ENCODE peak calls at places on chromosomes 4 and X, in five cellular contexts. One of them, this sample, is unnamed. For H3K27me3 and H3K36me3, the result is how much of the 10 kb centered on the place peaks cover.

GRCh38 chrX:153065389-153065788 is 6.9 kb upstream of the PNMA6A start:
- DNase-seq in PC-9: no peak
- DNase-seq in BE2C: no peak
- DNase-seq in BJ: no peak
- DNase-seq in astrocyte: no peak
- DNase-seq in this sample: no peak

GRCh38 chr4:10075158-10075863 is 41.3 kb downstream of the WDR1 start:
- DNase-seq in PC-9: no peak
- DNase-seq in BE2C: no peak
- DNase-seq in BJ: no peak
- DNase-seq in astrocyte: no peak
- DNase-seq in this sample: no peak

GRCh38 chr4:38028556-38028955 is 68.4 kb downstream of the PTTG2 start:
- DNase-seq in PC-9: no peak
- DNase-seq in BE2C: no peak
- DNase-seq in BJ: no peak
- DNase-seq in astrocyte: no peak
- DNase-seq in this sample: no peak

GRCh38 chr4:41957634-41958033 is 22.4 kb downstream of the TMEM33 start:
- DNase-seq in PC-9: no peak
- DNase-seq in BE2C: no peak
- DNase-seq in BJ: no peak
- DNase-seq in astrocyte: no peak
- DNase-seq in this sample: no peak

GRCh38 chr4:152634110-152634760 is 45.6 kb downstream of the TMEM154 start:
- DNase-seq in PC-9: no peak
- DNase-seq in BE2C: no peak
- DNase-seq in BJ: no peak
- DNase-seq in astrocyte: no peak
- DNase-seq in this sample: no peak

GRCh38 chr4:165439344-165439743 is 60.5 kb downstream of the CPE start:
- DNase-seq in PC-9: no peak
- DNase-seq in BE2C: no peak
- DNase-seq in BJ: no peak
- DNase-seq in astrocyte: no peak
- DNase-seq in this sample: no peak

GRCh38 chr4:76943790-76944189 is 5.8 kb upstream of the SEPTIN11 start:
- DNase-seq in PC-9: no peak
- DNase-seq in BE2C: no peak
- DNase-seq in BJ: no peak
- DNase-seq in astrocyte: peak
- DNase-seq in this sample: no peak

GRCh38 chrX:123173833-123174232 is 10.2 kb upstream of the GRIA3 start:
- DNase-seq in PC-9: no peak
- DNase-seq in BE2C: no peak
- DNase-seq in BJ: no peak
- DNase-seq in astrocyte: no peak
- DNase-seq in this sample: no peak

GRCh38 chr4:15506464-15506863 is 36.8 kb downstream of the CC2D2A start:
- DNase-seq in PC-9: no peak
- DNase-seq in BE2C: no peak
- DNase-seq in BJ: peak
- DNase-seq in astrocyte: peak
- DNase-seq in this sample: no peak

GRCh38 chr4:126264839-126265238 is 950.1 kb downstream of the FAT4 start:
- DNase-seq in PC-9: no peak
- DNase-seq in BE2C: no peak
- DNase-seq in BJ: no peak
- DNase-seq in astrocyte: peak
- DNase-seq in this sample: no peak

GRCh38 chr4:19689511-19689910 is 562.2 kb upstream of the SLIT2 start:
- DNase-seq in PC-9: no peak
- DNase-seq in BE2C: no peak
- DNase-seq in BJ: peak
- DNase-seq in astrocyte: peak
- DNase-seq in this sample: no peak

GRCh38 chrX:153684447-153685178 is 3.1 kb upstream of the SLC6A8 start:
- DNase-seq in PC-9: no peak
- DNase-seq in BE2C: no peak
- DNase-seq in BJ: no peak
- DNase-seq in astrocyte: no peak
- DNase-seq in this sample: no peak

GRCh38 chr4:10074767-10075105 is 41.9 kb downstream of the WDR1 start:
- DNase-seq in PC-9: no peak
- DNase-seq in BE2C: peak
- DNase-seq in BJ: no peak
- DNase-seq in astrocyte: peak
- DNase-seq in this sample: no peak

GRCh38 chr4:180057891-180058643 is 2185.1 kb upstream of the TENM3 start:
- DNase-seq in PC-9: peak
- DNase-seq in BE2C: peak
- DNase-seq in BJ: no peak
- DNase-seq in astrocyte: peak
- DNase-seq in this sample: peak

GRCh38 chrX:64097891-64098290 is 107.6 kb downstream of the AMER1 start:
- DNase-seq in PC-9: no peak
- DNase-seq in BE2C: no peak
- DNase-seq in BJ: no peak
- DNase-seq in astrocyte: no peak
- DNase-seq in this sample: no peak

GRCh38 chrX:148146121-148146520 is 165.0 kb downstream of the FMR1NB start:
- DNase-seq in PC-9: no peak
- DNase-seq in BE2C: no peak
- DNase-seq in BJ: no peak
- DNase-seq in astrocyte: no peak
- DNase-seq in this sample: no peak

GRCh38 chrX:22097295-22097694 is 65.2 kb downstream of the PHEX start:
- DNase-seq in PC-9: peak
- DNase-seq in BE2C: no peak
- DNase-seq in BJ: no peak
- DNase-seq in astrocyte: peak
- DNase-seq in this sample: no peak

GRCh38 chr4:78749972-78750727 is 26.0 kb upstream of the BMP2K start:
- DNase-seq in PC-9: no peak
- DNase-seq in BE2C: no peak
- DNase-seq in BJ: no peak
- DNase-seq in astrocyte: no peak
- DNase-seq in this sample: peak

GRCh38 chr4:104732766-104733165 is 238.1 kb upstream of the CXXC4 start:
- DNase-seq in PC-9: no peak
- DNase-seq in BE2C: no peak
- DNase-seq in BJ: no peak
- DNase-seq in astrocyte: no peak
- DNase-seq in this sample: no peak

GRCh38 chr4:8038702-8039251 is 99.1 kb upstream of the AFAP1 start:
- DNase-seq in PC-9: no peak
- DNase-seq in BE2C: no peak
- DNase-seq in BJ: no peak
- DNase-seq in astrocyte: no peak
- DNase-seq in this sample: no peak

GRCh38 chrX:21948897-21949578 is 8.5 kb downstream of the SMS start:
- DNase-seq in PC-9: no peak
- DNase-seq in BE2C: peak
- DNase-seq in BJ: no peak
- DNase-seq in astrocyte: no peak
- DNase-seq in this sample: no peak

GRCh38 chrX:121853762-121854613 is 806.6 kb downstream of the GLUD2 start:
- DNase-seq in PC-9: no peak
- DNase-seq in BE2C: no peak
- DNase-seq in BJ: no peak
- DNase-seq in astrocyte: no peak
- DNase-seq in this sample: no peak

GRCh38 chr4:152348670-152349069 is 187.2 kb downstream of the FBXW7 start:
- DNase-seq in PC-9: no peak
- DNase-seq in BE2C: no peak
- DNase-seq in BJ: no peak
- DNase-seq in astrocyte: no peak
- DNase-seq in this sample: no peak

GRCh38 chr4:114597410-114598115 is 1.0 kb upstream of the UGT8 start:
- DNase-seq in PC-9: no peak
- DNase-seq in BE2C: no peak
- DNase-seq in BJ: no peak
- DNase-seq in astrocyte: no peak
- DNase-seq in this sample: no peak

GRCh38 chr4:157271166-157271869 is 50.8 kb downstream of the GRIA2 start:
- DNase-seq in PC-9: peak
- DNase-seq in BE2C: no peak
- DNase-seq in BJ: no peak
- DNase-seq in astrocyte: peak
- DNase-seq in this sample: no peak

GRCh38 chr4:82560853-82561744 is 689 bp downstream of the TMEM150C start:
- DNase-seq in PC-9: peak
- DNase-seq in BE2C: peak
- DNase-seq in BJ: no peak
- DNase-seq in astrocyte: no peak
- DNase-seq in this sample: no peak

GRCh38 chrX:55007633-55008032 is 7.5 kb downstream of the APEX2 start:
- DNase-seq in PC-9: peak
- DNase-seq in BE2C: no peak
- DNase-seq in BJ: no peak
- DNase-seq in astrocyte: peak
- DNase-seq in this sample: no peak

GRCh38 chr4:22315643-22316042 is 200.2 kb downstream of the ADGRA3 start:
- DNase-seq in PC-9: no peak
- DNase-seq in BE2C: no peak
- DNase-seq in BJ: no peak
- DNase-seq in astrocyte: peak
- DNase-seq in this sample: no peak

GRCh38 chrX:1052021-1052420 is 160.4 kb downstream of the CRLF2 start:
- DNase-seq in PC-9: no peak
- DNase-seq in BE2C: no peak
- DNase-seq in BJ: no peak
- DNase-seq in astrocyte: no peak
- DNase-seq in this sample: no peak

GRCh38 chr4:142850478-142850877 is 4.4 kb upstream of the INPP4B start:
- DNase-seq in PC-9: no peak
- DNase-seq in BE2C: peak
- DNase-seq in BJ: no peak
- DNase-seq in astrocyte: no peak
- DNase-seq in this sample: no peak

GRCh38 chr4:90419124-90419711 is 292.0 kb downstream of the CCSER1 start:
- DNase-seq in PC-9: no peak
- DNase-seq in BE2C: no peak
- DNase-seq in BJ: no peak
- DNase-seq in astrocyte: peak
- DNase-seq in this sample: no peak

GRCh38 chr4:168942985-168943384 is 67.1 kb downstream of the CBR4 start:
- DNase-seq in PC-9: no peak
- DNase-seq in BE2C: no peak
- DNase-seq in BJ: no peak
- DNase-seq in astrocyte: no peak
- DNase-seq in this sample: no peak

GRCh38 chr4:77600521-77601451 is 4.8 kb upstream of the CXCL13 start:
- DNase-seq in PC-9: no peak
- DNase-seq in BE2C: peak
- DNase-seq in BJ: no peak
- DNase-seq in astrocyte: no peak
- DNase-seq in this sample: no peak

GRCh38 chrX:129632443-129632842 is 22.3 kb downstream of the APLN start:
- DNase-seq in PC-9: no peak
- DNase-seq in BE2C: no peak
- DNase-seq in BJ: no peak
- DNase-seq in astrocyte: peak
- DNase-seq in this sample: no peak

GRCh38 chrX:26783512-26784225 is 567.7 kb downstream of the MAGEB5 start:
- DNase-seq in PC-9: peak
- DNase-seq in BE2C: peak
- DNase-seq in BJ: no peak
- DNase-seq in astrocyte: no peak
- DNase-seq in this sample: no peak

GRCh38 chr4:109184421-109184956 is 118.0 kb downstream of the COL25A1 start:
- DNase-seq in PC-9: no peak
- DNase-seq in BE2C: no peak
- DNase-seq in BJ: no peak
- DNase-seq in astrocyte: peak
- DNase-seq in this sample: no peak

GRCh38 chr4:170805352-170805751 is 715.6 kb upstream of the AADAT start:
- DNase-seq in PC-9: no peak
- DNase-seq in BE2C: no peak
- DNase-seq in BJ: no peak
- DNase-seq in astrocyte: no peak
- DNase-seq in this sample: no peak

GRCh38 chr4:147528054-147528453 is 47.2 kb downstream of the EDNRA start:
- DNase-seq in PC-9: no peak
- DNase-seq in BE2C: no peak
- DNase-seq in BJ: no peak
- DNase-seq in astrocyte: no peak
- DNase-seq in this sample: no peak

GRCh38 chr4:3765271-3766206 is 646 bp upstream of the ADRA2C start:
- DNase-seq in PC-9: no peak
- DNase-seq in BE2C: peak
- DNase-seq in BJ: no peak
- DNase-seq in astrocyte: peak
- DNase-seq in this sample: no peak

GRCh38 chrX:53321216-53321942 is 40.0 kb upstream of the IQSEC2 start:
- DNase-seq in PC-9: no peak
- DNase-seq in BE2C: peak
- DNase-seq in BJ: no peak
- DNase-seq in astrocyte: no peak
- DNase-seq in this sample: no peak
- H3K27me3 ChIP-seq in PC-9: under half
- H3K27me3 ChIP-seq in BE2C: under half
- H3K27me3 ChIP-seq in BJ: under half
- H3K27me3 ChIP-seq in astrocyte: under half
- H3K27me3 ChIP-seq in this sample: under half

GRCh38 chrX:24498975-24499374 is 33.9 kb downstream of the PDK3 start:
- DNase-seq in PC-9: no peak
- DNase-seq in BE2C: no peak
- DNase-seq in BJ: no peak
- DNase-seq in astrocyte: no peak
- DNase-seq in this sample: peak
- TF ChIP-seq CTCF in PC-9: peak
- TF ChIP-seq CTCF in BE2C: peak
- TF ChIP-seq CTCF in BJ: peak
- TF ChIP-seq CTCF in astrocyte: peak
- TF ChIP-seq CTCF in this sample: peak

GRCh38 chrX:132071260-132071659 is 48.2 kb downstream of the STK26 start:
- DNase-seq in PC-9: no peak
- DNase-seq in BE2C: no peak
- DNase-seq in BJ: no peak
- DNase-seq in astrocyte: no peak
- DNase-seq in this sample: no peak
- H3K36me3 ChIP-seq in PC-9: under half
- H3K36me3 ChIP-seq in BE2C: under half
- H3K36me3 ChIP-seq in BJ: under half
- H3K36me3 ChIP-seq in astrocyte: under half
- H3K36me3 ChIP-seq in this sample: under half

GRCh38 chrX:134181261-134181660 is 55.7 kb upstream of the CCDC160 start:
- DNase-seq in PC-9: no peak
- DNase-seq in BE2C: no peak
- DNase-seq in BJ: no peak
- DNase-seq in astrocyte: no peak
- DNase-seq in this sample: no peak
- H3K27me3 ChIP-seq in PC-9: under half
- H3K27me3 ChIP-seq in BE2C: under half
- H3K27me3 ChIP-seq in BJ: under half
- H3K27me3 ChIP-seq in astrocyte: under half
- H3K27me3 ChIP-seq in this sample: under half